ENCODE peak calls at places on chromosomes 13 and 19, in six cellular contexts. H, G, F, P, V and O are unnamed samples.

GRCh38 chr19:50909240-50910070 is 1.7 kb downstream of the KLK4 start:
- DNase-seq in H (no peak), G (peak; percentile 52), F (no peak), P (no peak), V (peak; percentile 96), O (peak; percentile 86)

GRCh38 chr13:73224708-73225107 is 165.9 kb downstream of the KLF5 start:
- DNase-seq in H (no peak), G (no peak), F (no peak), P (no peak), V (no peak), O (no peak)

GRCh38 chr13:44159633-44160279 is 213.9 kb upstream of the SERP2 start:
- DNase-seq in H (no peak), G (no peak), F (no peak), P (peak; percentile 57), V (no peak), O (peak; percentile 78)

GRCh38 chr13:98977568-98978270 is at the start of gene DOCK9:
- DNase-seq in H (peak; percentile 62), G (no peak), F (no peak), P (peak; percentile 60), V (peak; percentile 67), O (no peak)

GRCh38 chr19:33472696-33473624 is 48.6 kb downstream of the PEPD start:
- DNase-seq in H (peak; percentile 31), G (no peak), F (no peak), P (no peak), V (no peak), O (peak; percentile 66)

GRCh38 chr13:100089633-100090032 is 740 bp downstream of the PCCA start:
- DNase-seq in H (no peak), G (peak; percentile 4), F (no peak), P (no peak), V (no peak), O (no peak)

GRCh38 chr13:36453518-36453917 is 21.2 kb downstream of the CCNA1 start:
- DNase-seq in H (no peak), G (peak; percentile 20), F (no peak), P (no peak), V (peak; percentile 45), O (no peak)

GRCh38 chr19:7257148-7258041 is 36.8 kb downstream of the INSR start:
- DNase-seq in H (no peak), G (no peak), F (no peak), P (no peak), V (no peak), O (no peak)

GRCh38 chr13:26590379-26590778 is 32.9 kb downstream of the WASF3 start:
- DNase-seq in H (no peak), G (no peak), F (no peak), P (no peak), V (no peak), O (no peak)

GRCh38 chr13:55062662-55063061 is 2034.0 kb downstream of the OLFM4 start:
- DNase-seq in H (no peak), G (no peak), F (no peak), P (no peak), V (no peak), O (no peak)

GRCh38 chr19:45107621-45108170 is 14.7 kb downstream of the PPP1R37 start:
- DNase-seq in H (no peak), G (no peak), F (no peak), P (no peak), V (no peak), O (no peak)

GRCh38 chr19:39823693-39824092 is 10.3 kb downstream of the DYRK1B start:
- DNase-seq in H (no peak), G (no peak), F (no peak), P (no peak), V (peak; percentile 24), O (no peak)

GRCh38 chr13:26473571-26474230 is 83.8 kb upstream of the WASF3 start:
- DNase-seq in H (no peak), G (no peak), F (no peak), P (no peak), V (no peak), O (no peak)

GRCh38 chr13:114230575-114230974 is 4.1 kb upstream of the CDC16 start:
- DNase-seq in H (no peak), G (no peak), F (no peak), P (no peak), V (no peak), O (no peak)

GRCh38 chr13:32125221-32125621 is 93.6 kb downstream of the FRY start:
- DNase-seq in H (no peak), G (no peak), F (no peak), P (no peak), V (no peak), O (no peak)

GRCh38 chr13:72884111-72884510 is 102.2 kb downstream of the PIBF1 start:
- DNase-seq in H (no peak), G (no peak), F (no peak), P (no peak), V (no peak), O (no peak)

GRCh38 chr19:14138576-14139265 is 2.3 kb upstream of the ASF1B start:
- DNase-seq in H (no peak), G (no peak), F (no peak), P (no peak), V (no peak), O (no peak)

GRCh38 chr13:104008571-104009435 is 942.6 kb upstream of the SLC10A2 start:
- DNase-seq in H (no peak), G (no peak), F (no peak), P (no peak), V (no peak), O (no peak)